ENCODE peak calls at places on chromosomes 16 and 17, in five cellular contexts. J is nephron progenitor cell, W is thyroid gland, S is neural crest cell, N is gastrocnemius medialis. Y is an unnamed sample.

GRCh38 chr16:79928142-79928735 is 327.7 kb upstream of the MAF start:
- DNase-seq in S (no peak), J (no peak), W (no peak), N (no peak), Y (no peak)

GRCh38 chr16:80058236-80058635 is 457.7 kb upstream of the MAF start:
- DNase-seq in J (no peak), S (no peak), W (peak), N (peak), Y (no peak)

GRCh38 chr16:75024591-75024990 is 25.8 kb downstream of the ZNRF1 start:
- DNase-seq in W (no peak), S (no peak), N (no peak), J (no peak), Y (no peak)

GRCh38 chr17:6096201-6097004 is 26.2 kb downstream of the WSCD1 start:
- DNase-seq in S (no peak), W (no peak), N (no peak), J (no peak), Y (no peak)

GRCh38 chr17:76497979-76498885 is 3.0 kb downstream of the RHBDF2 start:
- DNase-seq in S (peak), J (peak), N (peak), W (peak), Y (peak)

GRCh38 chr17:75487351-75488070 is 27.8 kb downstream of the CASKIN2 start:
- DNase-seq in N (peak), J (no peak), S (no peak), W (no peak), Y (peak)

GRCh38 chr17:2195729-2196128 is 107.9 kb downstream of the SMG6 start:
- DNase-seq in J (no peak), N (no peak), W (peak), S (no peak), Y (peak)

GRCh38 chr17:70172449-70172848 is 3.1 kb downstream of the KCNJ2 start:
- DNase-seq in J (no peak), W (no peak), S (no peak), N (no peak), Y (no peak)

GRCh38 chr16:88713568-88714419 is 7.5 kb downstream of the CTU2 start:
- DNase-seq in N (no peak), S (no peak), J (no peak), W (no peak), Y (peak)

GRCh38 chr16:16108759-16109158 is 114.5 kb downstream of the ABCC6 start:
- DNase-seq in W (no peak), J (no peak), S (no peak), N (no peak), Y (no peak)

GRCh38 chr17:34252890-34253525 is 2.1 kb upstream of the CCL2 start:
- DNase-seq in W (no peak), N (no peak), J (no peak), S (no peak), Y (peak)

GRCh38 chr17:2194778-2195417 is 108.7 kb downstream of the SMG6 start:
- DNase-seq in W (peak), S (no peak), J (no peak), N (no peak), Y (no peak)

GRCh38 chr16:19291459-19291858 is 5.9 kb downstream of the CLEC19A start:
- DNase-seq in J (peak), N (no peak), S (peak), W (peak), Y (no peak)

GRCh38 chr16:81585785-81586184 is 141.2 kb downstream of the CMIP start:
- DNase-seq in J (no peak), W (no peak), N (no peak), S (no peak), Y (no peak)

GRCh38 chr16:27198451-27199234 is 4.7 kb upstream of the KDM8 start:
- DNase-seq in J (no peak), S (no peak), N (no peak), W (no peak), Y (no peak)

GRCh38 chr17:7261377-7262191 is 694 bp downstream of the CLDN7 start:
- DNase-seq in W (peak), S (no peak), N (no peak), J (peak), Y (no peak)

GRCh38 chr17:48612854-48613691 is 2.0 kb downstream of the HOXB8 start:
- DNase-seq in S (no peak), W (no peak), J (peak), N (no peak), Y (no peak)

GRCh38 chr16:23615805-23616204 is 19.7 kb upstream of the NDUFAB1 start:
- DNase-seq in W (no peak), S (no peak), N (no peak), J (no peak), Y (no peak)

GRCh38 chr16:81181013-81181720 is 57.3 kb upstream of the BCO1 start:
- DNase-seq in W (peak), N (peak), J (peak), S (peak), Y (peak)

GRCh38 chr17:38877130-38877851 is 7.4 kb downstream of the LASP1 start:
- DNase-seq in N (no peak), J (no peak), S (no peak), W (no peak), Y (no peak)

GRCh38 chr17:1315891-1316403 is 36.5 kb downstream of the TRARG1 start:
- DNase-seq in N (peak), W (no peak), J (no peak), S (no peak), Y (no peak)

GRCh38 chr16:3578610-3579551 is 1.7 kb upstream of the NLRC3 start:
- DNase-seq in S (no peak), J (no peak), N (no peak), W (no peak), Y (no peak)

GRCh38 chr16:89257281-89257731 is 39.8 kb downstream of the ZNF778 start:
- DNase-seq in S (no peak), W (peak), J (no peak), N (no peak), Y (no peak)

GRCh38 chr17:42411905-42412679 is 11.0 kb downstream of the CAVIN1 start:
- DNase-seq in W (no peak), J (no peak), N (no peak), S (no peak), Y (no peak)

GRCh38 chr17:2365132-2365531 is 27.8 kb downstream of the SGSM2 start:
- DNase-seq in J (no peak), N (no peak), W (no peak), S (no peak), Y (no peak)

GRCh38 chr16:82761236-82761635 is 134.5 kb downstream of the CDH13 start:
- DNase-seq in J (no peak), W (peak), S (no peak), N (peak), Y (peak)

GRCh38 chr17:20203761-20204263 is 194.7 kb downstream of the SPECC1 start:
- DNase-seq in N (no peak), S (no peak), W (no peak), J (no peak), Y (no peak)

GRCh38 chr17:48626470-48627241 is 498 bp upstream of the HOXB9 start:
- DNase-seq in S (no peak), N (no peak), J (peak), W (no peak), Y (no peak)

GRCh38 chr17:4641297-4642195 is at the start of gene ALOX15:
- DNase-seq in S (no peak), N (no peak), J (peak), W (no peak), Y (no peak)

GRCh38 chr16:54136276-54136625 is 150.3 kb downstream of the IRX3 start:
- DNase-seq in N (no peak), J (no peak), W (no peak), S (no peak), Y (peak)

GRCh38 chr17:62804822-62805221 is 3.3 kb downstream of the MARCHF10 start:
- DNase-seq in N (no peak), S (no peak), W (no peak), J (no peak), Y (peak)

GRCh38 chr17:28524476-28525415 is 18.6 kb downstream of the FOXN1 start:
- DNase-seq in J (no peak), S (no peak), W (peak), N (no peak), Y (peak)

GRCh38 chr16:3112058-3112880 is at the start of gene ZNF205:
- DNase-seq in J (peak), S (peak), N (peak), W (peak), Y (peak)

GRCh38 chr17:2366747-2367494 is 29.6 kb downstream of the SGSM2 start:
- DNase-seq in S (peak), N (no peak), J (peak), W (no peak), Y (no peak)

GRCh38 chr17:45935197-45935709 is 40.9 kb downstream of the MAPT start:
- DNase-seq in N (no peak), W (no peak), S (no peak), J (no peak), Y (no peak)

GRCh38 chr16:11253009-11253994 is 2.7 kb downstream of the SOCS1 start:
- DNase-seq in S (no peak), N (no peak), W (no peak), J (no peak), Y (no peak)

GRCh38 chr17:1931759-1932579 is 93.2 kb downstream of the RTN4RL1 start:
- DNase-seq in W (peak), J (peak), N (peak), S (no peak), Y (no peak)

GRCh38 chr17:77140878-77141767 is at the start of gene SEC14L1:
- DNase-seq in W (peak), J (peak), S (peak), N (peak), Y (no peak)

GRCh38 chr16:49602201-49603041 is 228.8 kb downstream of the C16orf78 start:
- DNase-seq in W (peak), J (peak), N (no peak), S (no peak), Y (no peak)

GRCh38 chr16:13873835-13874438 is 46.0 kb upstream of the ERCC4 start:
- DNase-seq in J (peak), S (peak), W (no peak), N (no peak), Y (no peak)
- TF ChIP-seq CTCF in J (peak), S (peak), W (no peak), N (peak), Y (peak)

GRCh38 chr16:1564325-1564724 is 30.9 kb downstream of the TMEM204 start:
- DNase-seq in J (peak), W (no peak), S (no peak), N (no peak), Y (no peak)
- TF ChIP-seq CTCF in J (peak), W (no peak), S (peak), N (peak), Y (peak)

DNA sequence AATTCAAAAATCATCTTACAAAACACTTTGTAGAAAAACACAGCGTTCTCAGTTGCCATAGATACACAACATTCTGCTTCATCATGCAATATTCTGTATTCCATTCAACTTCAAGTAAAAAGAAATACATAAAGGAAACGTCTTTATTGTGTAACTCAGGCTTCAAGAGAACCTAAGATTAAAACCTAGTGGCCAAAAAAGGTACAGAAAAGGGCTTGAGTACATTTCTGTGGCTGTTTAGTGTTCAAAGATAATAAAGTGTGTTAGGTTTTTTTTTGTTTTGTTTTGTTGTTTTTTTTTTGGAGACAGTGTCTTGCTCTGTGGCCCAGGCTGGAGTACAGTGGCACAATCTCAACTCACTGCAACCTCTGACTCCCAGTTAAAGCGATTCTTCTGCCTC is 250.4 kb downstream of the CEP112 start:
- DNase-seq in S (no peak), W (no peak), J (no peak), N (no peak), Y (no peak)
- TF ChIP-seq CTCF in S (peak), W (no peak), J (no peak), N (no peak), Y (no peak)

GRCh38 chr16:31474173-31474714 is 2.3 kb downstream of the TGFB1I1 start:
- DNase-seq in S (no peak), W (no peak), J (no peak), N (no peak), Y (peak)

GRCh38 chr16:31473300-31474052 is 1.5 kb downstream of the TGFB1I1 start:
- DNase-seq in S (no peak), J (no peak), W (no peak), N (no peak), Y (no peak)

GRCh38 chr16:31471875-31472558 is at the start of gene TGFB1I1:
- DNase-seq in J (peak), S (no peak), W (peak), N (no peak), Y (peak)

GRCh38 chr16:31471241-31471874 is 594 bp upstream of the TGFB1I1 start:
- DNase-seq in J (no peak), W (no peak), S (no peak), N (no peak), Y (peak)

GRCh38 chr16:31472559-31473203 is 729 bp downstream of the TGFB1I1 start:
- DNase-seq in W (peak), S (no peak), J (peak), N (peak), Y (peak)
- TF ChIP-seq CTCF in W (peak), S (peak), J (peak), N (peak), Y (peak)

GRCh38 chr17:43543771-43544575 is 2.2 kb downstream of the ETV4 start:
- DNase-seq in J (no peak), W (peak), N (no peak), S (no peak), Y (no peak)
- TF ChIP-seq CTCF in J (no peak), W (no peak), N (no peak), S (no peak), Y (no peak)

GRCh38 chr17:43609613-43610385 is 51.9 kb downstream of the MEOX1 start:
- DNase-seq in S (no peak), N (no peak), J (no peak), W (no peak), Y (no peak)

GRCh38 chr17:43611230-43611969 is 50.3 kb downstream of the MEOX1 start:
- DNase-seq in N (no peak), W (no peak), S (no peak), J (no peak), Y (no peak)

GRCh38 chr17:43613911-43614310 is 47.8 kb downstream of the MEOX1 start:
- DNase-seq in J (no peak), S (no peak), W (no peak), N (no peak), Y (no peak)

GRCh38 chr17:43614560-43614959 is 47.2 kb downstream of the MEOX1 start:
- DNase-seq in S (no peak), N (no peak), J (no peak), W (no peak), Y (no peak)

GRCh38 chr17:43612515-43612914 is 49.2 kb downstream of the MEOX1 start:
- DNase-seq in N (no peak), W (no peak), S (no peak), J (no peak), Y (no peak)
- TF ChIP-seq CTCF in N (no peak), W (no peak), S (no peak), J (no peak), Y (no peak)

DNA sequence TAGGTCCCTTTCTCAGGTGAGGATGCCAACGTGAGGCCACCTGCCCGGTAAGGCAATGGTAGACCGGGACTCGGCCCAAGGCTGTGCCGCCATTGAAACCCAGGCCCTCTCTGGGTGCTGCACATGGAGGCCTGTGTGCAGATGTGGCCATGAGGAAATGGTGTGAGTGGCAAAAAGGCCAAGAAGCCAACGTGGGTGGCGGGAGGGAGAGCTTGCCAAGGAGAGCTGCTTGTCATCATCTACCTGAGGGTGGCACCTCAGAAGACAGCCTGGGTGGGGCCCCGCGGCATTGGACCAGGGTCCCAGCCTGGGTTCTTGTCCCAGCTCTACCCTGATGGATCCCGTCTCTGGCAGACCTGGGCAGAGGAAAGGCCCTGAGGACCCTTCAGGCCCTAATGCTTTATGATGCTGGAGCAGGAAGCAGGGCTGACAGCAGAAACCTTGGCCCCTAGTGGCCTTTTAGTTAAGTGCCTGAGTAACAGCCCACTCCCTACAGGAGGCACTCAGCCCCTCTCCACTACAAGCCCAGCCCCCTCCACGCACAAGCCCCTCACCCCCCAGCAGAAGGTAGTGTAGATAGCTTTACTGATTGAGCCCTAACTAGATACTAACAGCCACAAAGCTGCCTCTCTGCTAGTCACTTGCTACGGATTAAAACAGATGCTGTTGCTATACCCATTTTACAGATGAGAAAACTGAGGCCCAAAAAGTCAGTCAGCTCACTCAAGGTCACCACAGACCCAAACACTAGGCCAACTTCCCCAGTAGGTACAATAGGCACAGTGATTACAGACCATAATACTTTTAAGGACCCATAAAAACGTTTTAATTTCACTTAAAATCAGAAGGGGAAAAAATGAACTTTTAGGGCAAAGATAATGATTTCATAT is 26.2 kb upstream of the KIFC3 start:
- DNase-seq in N (no peak), J (no peak), S (no peak), W (peak), Y (no peak)
- TF ChIP-seq CTCF in N (no peak), J (no peak), S (no peak), W (no peak), Y (peak)

DNA sequence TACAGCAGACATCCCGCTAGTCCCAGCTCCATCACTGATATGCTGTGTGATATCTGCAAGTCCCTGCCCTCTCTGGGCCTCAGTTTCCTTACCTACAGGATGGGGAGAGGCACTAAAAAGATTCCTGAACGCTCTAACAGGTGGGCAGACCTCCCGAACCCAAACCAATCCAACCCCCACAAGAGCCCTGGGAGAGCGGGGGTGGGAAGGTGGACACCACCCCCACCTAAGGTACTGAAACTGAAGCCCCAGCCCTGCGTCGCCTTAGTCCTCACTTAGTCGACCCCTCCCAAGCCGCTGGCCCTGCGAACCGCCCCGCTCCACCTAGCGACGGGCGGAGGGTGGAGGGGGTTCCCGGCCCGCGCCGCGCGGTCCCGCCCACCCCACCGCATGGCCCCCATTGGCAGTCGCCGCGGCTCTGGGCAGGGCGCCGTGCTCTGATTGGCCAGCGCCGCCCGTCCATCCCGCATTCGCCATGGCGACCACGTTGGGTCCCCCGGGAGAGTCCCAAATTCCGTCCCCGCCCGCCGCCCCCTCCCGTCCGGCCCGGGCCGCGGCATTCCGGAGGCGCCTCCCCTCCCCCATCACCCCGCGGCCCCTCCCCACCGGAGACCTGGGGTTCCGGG is 578 bp downstream of the CCDC102A start:
- DNase-seq in S (peak), J (peak), N (peak), W (peak), Y (peak)
- TF ChIP-seq CTCF in S (peak), J (no peak), N (no peak), W (no peak), Y (peak)

GRCh38 chr17:57502696-57503307 is 242.3 kb downstream of the CCDC182 start:
- DNase-seq in J (no peak), W (no peak), N (no peak), S (no peak), Y (no peak)
- TF ChIP-seq CTCF in J (no peak), W (no peak), N (no peak), S (no peak), Y (no peak)

Y was measured in brain microvascular endothelial cell.